ENCODE peak calls at places on chromosomes 11 and 22, in nine cellular contexts. U is cardiac fibroblast; W is HCT116; D is OCI-LY7; O is BJ; M is HFF-Myc; B is stomach; N is colonic mucosa; I is CD8-positive, alpha-beta T cell. F is an unnamed sample.

GRCh38 chr11:71119656-71120269 is 132.6 kb downstream of the SHANK2 start:
- DNase-seq in U (no peak), W (no peak), D (no peak), O (no peak), M (no peak), B (no peak), N (no peak), I (no peak), F (no peak)

GRCh38 chr11:84795698-84796097 is 831.4 kb downstream of the DLG2 start:
- DNase-seq in U (no peak), W (no peak), D (no peak), O (no peak), M (no peak), B (no peak), N (no peak), I (no peak), F (no peak)

GRCh38 chr11:68193018-68193417 is 20.1 kb downstream of the KMT5B start:
- DNase-seq in U (no peak), W (no peak), D (peak), O (no peak), M (no peak), B (no peak), N (no peak), I (no peak), F (no peak)

GRCh38 chr22:37763652-37764051 is 44.1 kb upstream of the GCAT start:
- DNase-seq in U (no peak), W (no peak), D (no peak), O (no peak), M (no peak), B (no peak), N (no peak), I (no peak), F (no peak)

GRCh38 chr11:64121637-64122410 is 44.1 kb downstream of the MACROD1 start:
- DNase-seq in U (peak), W (no peak), D (no peak), O (peak), M (peak), B (no peak), N (no peak), I (no peak), F (no peak)

GRCh38 chr22:30733081-30733680 is 38.5 kb downstream of the OSBP2 start:
- DNase-seq in U (peak), W (no peak), D (no peak), O (no peak), M (no peak), B (no peak), N (no peak), I (no peak), F (no peak)

GRCh38 chr22:37165066-37165465 is 15.3 kb upstream of the IL2RB start:
- DNase-seq in U (no peak), W (no peak), D (no peak), O (no peak), M (no peak), B (no peak), N (no peak), I (no peak), F (no peak)

GRCh38 chr22:37782340-37783168 is 25.2 kb upstream of the GCAT start:
- DNase-seq in U (no peak), W (peak), D (no peak), O (peak), M (peak), B (no peak), N (peak), I (no peak), F (no peak)

GRCh38 chr11:34755671-34756070 is 134.8 kb downstream of the EHF start:
- DNase-seq in U (no peak), W (no peak), D (no peak), O (no peak), M (no peak), B (no peak), N (no peak), I (no peak), F (no peak)

GRCh38 chr11:75342966-75343870 is 8.2 kb downstream of the ARRB1 start:
- DNase-seq in U (peak), W (no peak), D (no peak), O (no peak), M (no peak), B (peak), N (peak), I (no peak), F (no peak)

GRCh38 chr11:67438121-67438902 is 830 bp upstream of the PTPRCAP start:
- DNase-seq in U (no peak), W (no peak), D (peak), O (no peak), M (no peak), B (peak), N (no peak), I (peak), F (peak)

GRCh38 chr11:47270331-47271271 is 668 bp downstream of the MADD start:
- DNase-seq in U (peak), W (no peak), D (peak), O (no peak), M (no peak), B (no peak), N (peak), I (peak), F (peak)

GRCh38 chr11:43632171-43632570 is 48.4 kb upstream of the HSD17B12 start:
- DNase-seq in U (no peak), W (no peak), D (no peak), O (peak), M (peak), B (no peak), N (no peak), I (no peak), F (no peak)

GRCh38 chr22:22180738-22181514 is 63.7 kb upstream of the VPREB1 start:
- DNase-seq in U (no peak), W (no peak), D (no peak), O (no peak), M (no peak), B (no peak), N (no peak), I (no peak), F (no peak)

GRCh38 chr11:118659314-118659939 is 20.0 kb downstream of the TREH start:
- DNase-seq in U (peak), W (peak), D (peak), O (no peak), M (peak), B (peak), N (peak), I (peak), F (peak)

GRCh38 chr11:85663080-85663729 is 1.7 kb downstream of the CREBZF start:
- DNase-seq in U (no peak), W (no peak), D (peak), O (no peak), M (no peak), B (no peak), N (no peak), I (no peak), F (no peak)

GRCh38 chr11:1292644-1293618 is 16.5 kb downstream of the TOLLIP start:
- DNase-seq in U (no peak), W (no peak), D (no peak), O (no peak), M (no peak), B (no peak), N (no peak), I (no peak), F (no peak)

GRCh38 chr22:41565403-41566054 is 4.7 kb downstream of the CSDC2 start:
- DNase-seq in U (peak), W (peak), D (no peak), O (peak), M (peak), B (no peak), N (no peak), I (no peak), F (no peak)

GRCh38 chr22:44574057-44574456 is 76.0 kb upstream of the RTL6 start:
- DNase-seq in U (peak), W (peak), D (no peak), O (peak), M (no peak), B (peak), N (no peak), I (no peak), F (no peak)

GRCh38 chr11:46826310-46827044 is 19.6 kb downstream of the CKAP5 start:
- DNase-seq in U (peak), W (peak), D (peak), O (no peak), M (peak), B (peak), N (peak), I (peak), F (peak)

GRCh38 chr11:44426119-44426518 is 116.2 kb upstream of the ALX4 start:
- DNase-seq in U (no peak), W (no peak), D (no peak), O (no peak), M (no peak), B (no peak), N (no peak), I (no peak), F (no peak)

GRCh38 chr11:128327274-128327673 is 260.1 kb downstream of the ETS1 start:
- DNase-seq in U (no peak), W (no peak), D (no peak), O (no peak), M (no peak), B (no peak), N (no peak), I (no peak), F (no peak)

GRCh38 chr11:65417702-65418430 is 4.7 kb upstream of the NEAT1 start:
- DNase-seq in U (peak), W (no peak), D (peak), O (no peak), M (no peak), B (peak), N (no peak), I (peak), F (no peak)

GRCh38 chr11:79419120-79419519 is 21.7 kb downstream of the TENM4 start:
- DNase-seq in U (no peak), W (peak), D (no peak), O (no peak), M (no peak), B (peak), N (peak), I (no peak), F (no peak)

GRCh38 chr11:107969219-107969618 is 39.5 kb upstream of the CUL5 start:
- DNase-seq in U (no peak), W (peak), D (no peak), O (no peak), M (no peak), B (no peak), N (no peak), I (no peak), F (no peak)

GRCh38 chr11:107973641-107974040 is 35.1 kb upstream of the CUL5 start:
- DNase-seq in U (no peak), W (no peak), D (no peak), O (no peak), M (no peak), B (no peak), N (no peak), I (no peak), F (no peak)

DNA sequence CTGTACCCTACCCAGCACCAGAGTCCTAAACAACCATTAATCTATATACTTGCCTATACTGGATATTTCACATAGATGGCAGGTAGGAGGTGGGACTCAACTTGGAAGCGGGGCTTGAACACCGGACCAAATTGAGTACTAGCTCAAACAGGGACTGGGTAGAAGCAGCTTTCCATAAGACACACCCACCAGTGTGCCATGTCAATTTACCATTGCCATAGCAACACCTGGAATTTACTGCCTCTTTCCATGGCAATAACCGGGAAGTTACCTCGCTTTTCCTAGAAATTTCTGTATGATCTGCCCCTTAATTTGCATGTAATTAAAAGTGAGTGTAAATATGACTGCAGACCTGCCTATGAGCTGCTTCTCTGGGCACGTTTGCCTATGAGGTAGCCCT is 38.6 kb upstream of the CUL5 start:
- DNase-seq in U (no peak), W (no peak), D (no peak), O (no peak), M (no peak), B (no peak), N (no peak), I (no peak), F (no peak)
- TF ChIP-seq CTCF in U (no peak), W (no peak), D (no peak), O (no peak), M (no peak), B (no peak), N (no peak), I (no peak), F (no peak)

DNA sequence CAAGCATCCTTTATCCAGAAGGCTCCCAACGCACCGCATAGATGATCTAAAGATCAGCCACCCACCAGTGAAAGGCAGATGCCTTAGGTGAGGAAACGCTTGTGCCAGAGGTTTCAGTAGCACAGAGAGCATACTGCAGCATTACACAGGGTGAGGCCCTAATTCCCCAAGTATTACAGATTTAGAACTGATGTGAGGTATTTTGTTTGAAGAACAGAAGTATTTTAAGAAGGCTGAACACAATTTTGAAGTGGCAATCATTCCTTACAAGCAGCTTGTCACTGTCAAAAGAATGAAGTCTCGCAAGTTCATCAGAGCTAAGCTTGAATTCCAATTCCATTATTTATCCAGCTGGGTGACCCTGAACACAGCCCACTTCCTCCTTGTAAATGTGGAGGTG is 70.0 kb upstream of the FAT3 start:
- DNase-seq in U (no peak), W (no peak), D (no peak), O (no peak), M (no peak), B (no peak), N (no peak), I (no peak), F (no peak)
- TF ChIP-seq CTCF in U (no peak), W (no peak), D (no peak), O (no peak), M (no peak), B (no peak), N (no peak), I (no peak), F (no peak)

GRCh38 chr22:19890502-19891349 is 36.1 kb upstream of the GNB1L start:
- DNase-seq in U (no peak), W (no peak), D (peak), O (no peak), M (no peak), B (no peak), N (no peak), I (no peak), F (no peak)

GRCh38 chr22:19892925-19893324 is 38.3 kb upstream of the GNB1L start:
- DNase-seq in U (no peak), W (no peak), D (no peak), O (no peak), M (no peak), B (no peak), N (no peak), I (no peak), F (no peak)

GRCh38 chr22:19892249-19892879 is 37.7 kb upstream of the GNB1L start:
- DNase-seq in U (peak), W (no peak), D (peak), O (no peak), M (peak), B (no peak), N (no peak), I (peak), F (peak)

GRCh38 chr22:19889951-19890350 is 35.3 kb upstream of the GNB1L start:
- DNase-seq in U (no peak), W (no peak), D (peak), O (no peak), M (no peak), B (no peak), N (no peak), I (no peak), F (no peak)

DNA sequence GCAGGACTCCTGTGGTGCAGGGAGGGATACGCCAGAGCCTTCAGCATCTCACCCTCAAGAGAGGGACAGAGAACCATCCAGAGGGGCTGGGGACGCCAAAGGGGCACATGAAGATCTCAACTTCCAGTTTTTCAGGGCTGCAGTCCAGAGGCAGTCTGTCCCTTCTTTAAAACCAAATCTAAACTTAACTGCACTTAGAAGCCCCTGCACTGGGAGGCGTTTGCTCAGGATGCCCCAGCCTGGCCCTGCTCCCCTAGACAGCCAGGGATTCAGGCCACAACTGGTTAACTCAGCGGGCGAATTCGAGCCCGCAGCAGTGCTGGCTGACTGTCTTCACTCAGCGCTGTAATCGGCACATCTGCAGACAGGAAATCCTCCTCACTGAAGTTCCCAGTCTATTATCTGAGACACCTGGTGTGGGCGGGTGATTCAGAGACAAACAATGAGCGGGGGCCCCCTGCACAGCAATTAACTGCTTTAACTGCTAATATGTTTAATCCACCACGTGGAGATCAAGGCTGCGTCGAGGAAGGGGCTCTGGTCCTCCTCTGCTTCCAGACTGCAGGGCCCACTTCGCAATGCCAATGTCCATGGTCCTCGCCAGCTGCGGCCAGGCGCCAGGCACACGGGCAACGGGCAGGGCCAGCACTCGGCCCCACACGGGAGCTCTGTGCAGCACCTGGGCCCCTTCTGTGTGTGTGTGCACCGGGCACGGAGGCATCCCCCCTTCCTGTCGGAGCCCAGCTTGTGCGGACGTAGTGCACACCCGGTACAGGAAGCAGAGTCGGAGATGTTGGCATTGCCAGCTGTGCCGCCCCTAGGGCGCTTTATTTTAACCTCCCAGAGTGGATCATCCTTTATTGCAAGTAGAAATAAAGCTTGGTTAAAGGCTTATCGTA is 36.9 kb upstream of the GNB1L start:
- DNase-seq in U (peak), W (no peak), D (peak), O (no peak), M (peak), B (no peak), N (no peak), I (peak), F (peak)
- TF ChIP-seq CTCF in U (no peak), W (no peak), D (peak), O (no peak), M (peak), B (no peak), N (no peak), I (no peak), F (no peak)

GRCh38 chr11:70084046-70084984 is 6.2 kb downstream of the ANO1 start:
- DNase-seq in U (no peak), W (no peak), D (no peak), O (no peak), M (no peak), B (no peak), N (no peak), I (no peak), F (no peak)

GRCh38 chr11:70088735-70089250 is 10.7 kb downstream of the ANO1 start:
- DNase-seq in U (no peak), W (no peak), D (no peak), O (no peak), M (no peak), B (no peak), N (no peak), I (no peak), F (no peak)

GRCh38 chr11:70085815-70086769 is 8.0 kb downstream of the ANO1 start:
- DNase-seq in U (no peak), W (no peak), D (no peak), O (no peak), M (no peak), B (no peak), N (no peak), I (no peak), F (no peak)

GRCh38 chr11:70089631-70090030 is 11.5 kb downstream of the ANO1 start:
- DNase-seq in U (no peak), W (no peak), D (no peak), O (no peak), M (no peak), B (no peak), N (no peak), I (no peak), F (no peak)

GRCh38 chr11:70087446-70088167 is 9.5 kb downstream of the ANO1 start:
- DNase-seq in U (no peak), W (no peak), D (no peak), O (no peak), M (no peak), B (no peak), N (no peak), I (no peak), F (no peak)
- TF ChIP-seq CTCF in U (no peak), W (no peak), D (no peak), O (no peak), M (no peak), B (no peak), N (no peak), I (no peak), F (no peak)

GRCh38 chr11:33366918-33367317 is 109.7 kb downstream of the HIPK3 start:
- DNase-seq in U (no peak), W (no peak), D (no peak), O (no peak), M (no peak), B (no peak), N (no peak), I (no peak), F (no peak)

GRCh38 chr11:33373636-33374035 is 116.5 kb downstream of the HIPK3 start:
- DNase-seq in U (no peak), W (no peak), D (no peak), O (no peak), M (no peak), B (no peak), N (no peak), I (no peak), F (no peak)

GRCh38 chr11:33368931-33369330 is 111.8 kb downstream of the HIPK3 start:
- DNase-seq in U (no peak), W (no peak), D (no peak), O (no peak), M (no peak), B (no peak), N (no peak), I (no peak), F (no peak)

GRCh38 chr11:33375236-33375635 is 118.1 kb downstream of the HIPK3 start:
- DNase-seq in U (no peak), W (no peak), D (no peak), O (no peak), M (no peak), B (no peak), N (no peak), I (no peak), F (no peak)

GRCh38 chr11:33371049-33371448 is 113.9 kb downstream of the HIPK3 start:
- DNase-seq in U (no peak), W (no peak), D (no peak), O (no peak), M (no peak), B (no peak), N (no peak), I (no peak), F (no peak)
- TF ChIP-seq CTCF in U (no peak), W (no peak), D (no peak), O (no peak), M (no peak), B (no peak), N (no peak), I (no peak), F (no peak)

GRCh38 chr11:16881074-16881709 is 133.0 kb downstream of the PLEKHA7 start:
- DNase-seq in U (peak), W (no peak), D (no peak), O (no peak), M (no peak), B (peak), N (no peak), I (no peak), F (no peak)
- TF ChIP-seq CTCF in U (peak), W (peak), D (no peak), O (peak), M (peak), B (no peak), N (no peak), I (no peak), F (no peak)

GRCh38 chr11:91773090-91773489 is 451.5 kb upstream of the FAT3 start:
- DNase-seq in U (peak), W (no peak), D (no peak), O (no peak), M (no peak), B (no peak), N (no peak), I (no peak), F (no peak)

GRCh38 chr11:91778758-91779157 is 445.9 kb upstream of the FAT3 start:
- DNase-seq in U (no peak), W (no peak), D (no peak), O (no peak), M (no peak), B (no peak), N (no peak), I (no peak), F (no peak)

DNA sequence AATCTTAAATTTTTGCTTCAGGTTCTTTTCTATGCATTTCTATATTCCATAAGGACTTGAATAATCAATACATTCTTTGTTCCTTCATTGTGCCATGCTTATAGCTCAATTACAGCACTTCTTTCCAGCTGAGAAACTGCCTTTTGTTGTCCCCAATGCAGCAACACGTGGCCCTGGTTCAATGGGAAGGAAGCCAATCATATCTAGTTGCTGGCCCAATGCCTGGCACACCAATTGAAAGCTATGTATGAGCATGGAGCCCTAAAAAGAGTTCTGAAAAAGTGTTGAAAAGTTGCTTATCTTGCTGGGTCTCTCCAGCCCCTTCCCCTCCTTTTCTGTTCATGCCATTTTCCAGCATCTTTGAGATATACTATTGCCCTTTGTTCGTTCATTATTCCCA is 448.0 kb upstream of the FAT3 start:
- DNase-seq in U (peak), W (no peak), D (no peak), O (no peak), M (no peak), B (peak), N (no peak), I (no peak), F (no peak)
- TF ChIP-seq CTCF in U (no peak), W (no peak), D (no peak), O (no peak), M (no peak), B (no peak), N (no peak), I (no peak), F (no peak)